ENCODE peak calls at places on chromosomes 1 and 21, in four cellular contexts. P, G, V and X are unnamed samples.

GRCh38 chr1:234647245-234647644 is 37.3 kb upstream of the IRF2BP2 start:
- DNase-seq in P (no peak), G (peak), V (peak), X (peak)

GRCh38 chr1:118615066-118615465 is 373.1 kb downstream of the TBX15 start:
- DNase-seq in P (no peak), G (no peak), V (no peak), X (no peak)

GRCh38 chr1:174652496-174653280 is 204.9 kb downstream of the GPR52 start:
- DNase-seq in P (no peak), G (no peak), V (no peak), X (no peak)

GRCh38 chr1:47616036-47616435 is 178.2 kb downstream of the FOXD2 start:
- DNase-seq in P (no peak), G (no peak), V (no peak), X (no peak)

GRCh38 chr1:60903591-60903990 is 178.8 kb upstream of the NFIA start:
- DNase-seq in P (no peak), G (no peak), V (no peak), X (no peak)

GRCh38 chr1:169925505-169926482 is 32.1 kb upstream of the SCYL3 start:
- DNase-seq in P (no peak), G (peak), V (peak), X (no peak)

GRCh38 chr1:106380772-106381171 is 675.7 kb upstream of the PRMT6 start:
- DNase-seq in P (no peak), G (no peak), V (no peak), X (no peak)

GRCh38 chr21:44866780-44867179 is 6.7 kb downstream of the PTTG1IP start:
- DNase-seq in P (no peak), G (no peak), V (no peak), X (no peak)

GRCh38 chr1:94974224-94974623 is 47.3 kb upstream of the CNN3 start:
- DNase-seq in P (no peak), G (no peak), V (no peak), X (no peak)

GRCh38 chr1:76723949-76724348 is 143.3 kb upstream of the ST6GALNAC5 start:
- DNase-seq in P (no peak), G (no peak), V (no peak), X (no peak)

GRCh38 chr1:1360511-1361169 is 2.3 kb upstream of the MXRA8 start:
- DNase-seq in P (no peak), G (no peak), V (no peak), X (no peak)

GRCh38 chr1:223827193-223827663 is 18.5 kb downstream of the TP53BP2 start:
- DNase-seq in P (no peak), G (no peak), V (no peak), X (no peak)

GRCh38 chr1:154206212-154206611 is at the start of gene CFAP141:
- DNase-seq in P (no peak), G (no peak), V (no peak), X (no peak)

GRCh38 chr1:22861764-22862440 is 110.8 kb downstream of the LACTBL1 start:
- DNase-seq in P (peak), G (no peak), V (peak), X (no peak)

GRCh38 chr1:222889445-222889844 is 74.6 kb downstream of the DISP1 start:
- DNase-seq in P (no peak), G (no peak), V (no peak), X (no peak)